ENCODE peak calls at places on chromosomes 5 and 9, in four cellular contexts. B is psoas muscle; T is stimulated activated CD4-positive, alpha-beta T cell treated with anti-CD3 and anti-CD28 coated beads, TNF-alpha, amount 100 ng/mL, for 24 hours; A is HEK293T. L is an unnamed sample.

GRCh38 chr5:39178171-39178570 is 41.2 kb downstream of the FYB1 start:
- DNase-seq in T (no peak), A (no peak), B (no peak), L (no peak)

GRCh38 chr5:106174903-106175302 is 1495.8 kb downstream of the EFNA5 start:
- DNase-seq in B (no peak), T (no peak), A (no peak), L (no peak)

GRCh38 chr5:50965621-50966362 is 299.4 kb downstream of the PARP8 start:
- DNase-seq in A (no peak), B (no peak), T (no peak), L (no peak)

GRCh38 chr9:136088481-136088938 is 6.6 kb downstream of the NACC2 start:
- DNase-seq in T (no peak), A (no peak), B (peak), L (no peak)

GRCh38 chr5:9903806-9904205 is 273.7 kb upstream of the TAS2R1 start:
- DNase-seq in B (no peak), T (no peak), A (no peak), L (no peak)

GRCh38 chr9:131727795-131728545 is 11.9 kb downstream of the RAPGEF1 start:
- DNase-seq in B (no peak), A (no peak), T (no peak), L (no peak)

GRCh38 chr5:95870105-95870672 is 47.7 kb upstream of the GLRX start:
- DNase-seq in T (peak), A (no peak), B (no peak), L (no peak)

GRCh38 chr5:127958421-127959011 is 125.0 kb upstream of the SLC12A2 start:
- DNase-seq in T (no peak), B (no peak), A (no peak), L (no peak)

GRCh38 chr5:91403404-91403803 is 20.3 kb upstream of the ARRDC3 start:
- DNase-seq in T (no peak), B (no peak), A (no peak), L (no peak)

GRCh38 chr9:129867138-129868032 is 32.1 kb downstream of the USP20 start:
- DNase-seq in B (no peak), T (no peak), A (no peak), L (no peak)

GRCh38 chr5:113340537-113340936 is 94.3 kb downstream of the TSSK1B start:
- DNase-seq in T (no peak), A (no peak), B (no peak), L (no peak)

GRCh38 chr5:150658699-150659265 is 2.3 kb upstream of the MYOZ3 start:
- DNase-seq in T (no peak), B (no peak), A (no peak), L (no peak)

GRCh38 chr9:91837982-91838731 is 111.9 kb downstream of the ROR2 start:
- DNase-seq in B (peak), A (peak), T (no peak), L (no peak)

GRCh38 chr5:175718401-175719108 is 60.7 kb downstream of the HRH2 start:
- DNase-seq in B (peak), A (peak), T (peak), L (no peak)

GRCh38 chr5:180829711-180830110 is 27.1 kb upstream of the MGAT1 start:
- DNase-seq in T (no peak), A (no peak), B (no peak), L (no peak)

GRCh38 chr5:88815048-88815789 is 67.8 kb downstream of the MEF2C start:
- DNase-seq in A (no peak), B (no peak), T (no peak), L (no peak)

GRCh38 chr5:180198208-180198607 is 10.8 kb downstream of the RASGEF1C start:
- DNase-seq in A (no peak), B (no peak), T (no peak), L (no peak)

GRCh38 chr5:54171645-54172384 is 138.6 kb downstream of the ARL15 start:
- DNase-seq in B (no peak), A (no peak), T (no peak), L (no peak)

GRCh38 chr5:11166906-11167305 is 405.9 kb upstream of the DAP start:
- DNase-seq in A (no peak), T (no peak), B (no peak), L (no peak)

GRCh38 chr5:55062039-55062779 is 38.2 kb downstream of the GZMK start:
- DNase-seq in B (no peak), A (no peak), T (no peak), L (no peak)

GRCh38 chr9:100498592-100498991 is 25.6 kb downstream of the TMEFF1 start:
- DNase-seq in B (no peak), A (no peak), T (no peak), L (no peak)

L was measured in NCI-H1930.